ENCODE peak calls at places on chromosome 13, in eight cellular contexts. J is non-pigmented ciliary epithelial cell; X is iPS DF 19.7; U is stimulated activated CD4-positive, alpha-beta T cell treated with anti-CD3 and anti-CD28 coated beads, Interleukin-1b, Interleukin-23, amount 100 ng/mL, for 1 hour; D is kidney glomerular epithelial cell; Z is left colon; A is ACHN; T is neural progenitor cell. F is an unnamed sample.

GRCh38 chr13:111847964-111848363 is 219.0 kb upstream of the SOX1 start:
- DNase-seq in J (no peak), X (no peak), U (no peak), D (no peak), Z (no peak), A (no peak), T (no peak), F (no peak)

GRCh38 chr13:93080587-93080986 is 146.0 kb upstream of the GPC6 start:
- DNase-seq in J (peak), X (no peak), U (no peak), D (peak), Z (no peak), A (no peak), T (no peak), F (peak)

GRCh38 chr13:33194820-33195692 is 90.5 kb downstream of the STARD13 start:
- DNase-seq in J (peak), X (no peak), U (no peak), D (peak), Z (no peak), A (peak), T (no peak), F (peak)

GRCh38 chr13:32911506-32911905 is 104.7 kb upstream of the KL start:
- DNase-seq in J (no peak), X (peak), U (no peak), D (peak), Z (peak), A (peak), T (peak), F (peak)

GRCh38 chr13:110388141-110388943 is 81.3 kb downstream of the COL4A2 start:
- DNase-seq in J (no peak), X (no peak), U (no peak), D (no peak), Z (peak), A (no peak), T (no peak), F (peak)

GRCh38 chr13:99922631-99923404 is 48.7 kb downstream of the ZIC5 start:
- DNase-seq in J (no peak), X (no peak), U (no peak), D (no peak), Z (peak), A (no peak), T (no peak), F (no peak)

GRCh38 chr13:108342369-108343289 is 73.1 kb downstream of the TNFSF13B start:
- DNase-seq in J (no peak), X (no peak), U (no peak), D (peak), Z (no peak), A (peak), T (peak), F (peak)

GRCh38 chr13:51804295-51805172 is 571 bp upstream of the DHRS12 start:
- DNase-seq in J (no peak), X (no peak), U (no peak), D (no peak), Z (peak), A (no peak), T (no peak), F (no peak)

GRCh38 chr13:44504146-44504545 is 72.0 kb downstream of the TSC22D1 start:
- DNase-seq in J (no peak), X (no peak), U (no peak), D (no peak), Z (no peak), A (no peak), T (no peak), F (no peak)

GRCh38 chr13:101258509-101258908 is 157.8 kb downstream of the NALCN start:
- DNase-seq in J (no peak), X (no peak), U (no peak), D (no peak), Z (no peak), A (no peak), T (no peak), F (no peak)

GRCh38 chr13:95485045-95485517 is 67.4 kb upstream of the CLDN10 start:
- DNase-seq in J (no peak), X (no peak), U (no peak), D (peak), Z (no peak), A (no peak), T (no peak), F (no peak)

GRCh38 chr13:106570354-106570822 is 2.5 kb upstream of the ARGLU1 start:
- DNase-seq in J (no peak), X (peak), U (peak), D (no peak), Z (peak), A (no peak), T (peak), F (peak)

GRCh38 chr13:95644611-95645052 is at the start of gene DZIP1:
- DNase-seq in J (no peak), X (peak), U (no peak), D (peak), Z (peak), A (no peak), T (peak), F (peak)

GRCh38 chr13:90302113-90302512 is 1045.4 kb upstream of the MIR17HG start:
- DNase-seq in J (peak), X (no peak), U (no peak), D (no peak), Z (no peak), A (no peak), T (no peak), F (peak)

GRCh38 chr13:55606045-55606665 is 1534.6 kb upstream of the PRR20A start:
- DNase-seq in J (no peak), X (no peak), U (no peak), D (no peak), Z (no peak), A (no peak), T (no peak), F (no peak)

GRCh38 chr13:86601351-86601750 is 802.1 kb upstream of the SLITRK6 start:
- DNase-seq in J (no peak), X (no peak), U (no peak), D (no peak), Z (no peak), A (peak), T (no peak), F (peak)

F was measured in mesenchymal stem cell.